ENCODE peak calls at places on chromosomes 13 and 19, in eight cellular contexts. Z is fibroblast of the aortic adventitia; G is aorta; F is T follicular helper cell; Q is activated naive CD4-positive, alpha-beta T cell; U is left cardiac atrium; D is stimulated activated CD8-positive, alpha-beta memory T cell treated with anti-CD3 and anti-CD28 coated beads, Interleukin-4, amount 100 ng/mL, for 24 hours; A is NCI-H1436 treated with DMSO at 0.1 percent for 48 hours. C is an unnamed sample.

GRCh38 chr13:110126391-110126961 is 180.5 kb downstream of the COL4A1 start:
- DNase-seq in Z (peak; percentile 96), G (peak; percentile 74), F (no peak), Q (no peak), U (peak; percentile 71), D (no peak), A (peak; percentile 5), C (peak; percentile 96)

GRCh38 chr19:41994521-41994971 is 516 bp upstream of the ATP1A3 start:
- DNase-seq in Z (no peak), G (no peak), F (no peak), Q (no peak), U (no peak), D (peak; percentile 10), A (no peak), C (no peak)

GRCh38 chr13:49935171-49936084 is 712 bp downstream of the SPRYD7 start:
- DNase-seq in Z (peak; percentile 56), G (no peak), F (peak; percentile 3), Q (peak; percentile 19), U (peak; percentile 51), D (peak; percentile 20), A (no peak), C (peak; percentile 84)

GRCh38 chr19:4690362-4690761 is 20.2 kb upstream of the MYDGF start:
- DNase-seq in Z (no peak), G (no peak), F (no peak), Q (no peak), U (no peak), D (no peak), A (no peak), C (no peak)

GRCh38 chr13:20991741-20992520 is 69.5 kb downstream of the LATS2 start:
- DNase-seq in Z (no peak), G (no peak), F (no peak), Q (no peak), U (no peak), D (no peak), A (no peak), C (no peak)

GRCh38 chr19:54436031-54436523 is 12.9 kb upstream of the LENG8 start:
- DNase-seq in Z (no peak), G (peak; percentile 35), F (no peak), Q (no peak), U (no peak), D (no peak), A (no peak), C (no peak)

GRCh38 chr13:21812192-21812626 is 141.3 kb downstream of the FGF9 start:
- DNase-seq in Z (no peak), G (no peak), F (no peak), Q (no peak), U (no peak), D (no peak), A (no peak), C (no peak)

GRCh38 chr13:68428292-68428691 is 1198.2 kb upstream of the PCDH9 start:
- DNase-seq in Z (no peak), G (no peak), F (no peak), Q (no peak), U (no peak), D (no peak), A (no peak), C (no peak)

GRCh38 chr19:7554990-7555864 is 19.7 kb downstream of the PNPLA6 start:
- DNase-seq in Z (no peak), G (peak; percentile 46), F (no peak), Q (no peak), U (no peak), D (no peak), A (no peak), C (peak; percentile 56)

GRCh38 chr19:16252459-16253205 is 54.9 kb downstream of the AP1M1 start:
- DNase-seq in Z (no peak), G (peak; percentile 85), F (no peak), Q (no peak), U (peak; percentile 44), D (no peak), A (no peak), C (no peak)

GRCh38 chr19:2469102-2469914 is 6.6 kb upstream of the GADD45B start:
- DNase-seq in Z (peak; percentile 66), G (peak; percentile 46), F (no peak), Q (no peak), U (peak; percentile 50), D (no peak), A (no peak), C (peak; percentile 83)

GRCh38 chr19:10533656-10534386 is 9.9 kb upstream of the ATG4D start:
- DNase-seq in Z (peak; percentile 96), G (no peak), F (no peak), Q (no peak), U (no peak), D (no peak), A (no peak), C (peak; percentile 79)

GRCh38 chr19:40982594-40983101 is 8.4 kb upstream of the CYP2B6 start:
- DNase-seq in Z (peak; percentile 41), G (no peak), F (no peak), Q (no peak), U (no peak), D (no peak), A (no peak), C (peak; percentile 55)

GRCh38 chr19:13153627-13154240 is 3.5 kb downstream of the IER2 start:
- DNase-seq in Z (peak; percentile 44), G (peak; percentile 71), F (no peak), Q (peak; percentile 44), U (peak; percentile 46), D (no peak), A (no peak), C (peak; percentile 74)

GRCh38 chr13:79593121-79593520 is 112.2 kb downstream of the NDFIP2 start:
- DNase-seq in Z (no peak), G (no peak), F (no peak), Q (no peak), U (no peak), D (no peak), A (no peak), C (no peak)

GRCh38 chr19:17490411-17490810 is 20.1 kb downstream of the SLC27A1 start:
- DNase-seq in Z (no peak), G (no peak), F (no peak), Q (peak; percentile 23), U (no peak), D (no peak), A (no peak), C (no peak)

GRCh38 chr19:13143135-13143534 is 7.0 kb downstream of the STX10 start:
- DNase-seq in Z (peak; percentile 84), G (no peak), F (no peak), Q (no peak), U (no peak), D (no peak), A (no peak), C (peak; percentile 73)

GRCh38 chr19:29855771-29856510 is 44.1 kb downstream of the CCNE1 start:
- DNase-seq in Z (no peak), G (no peak), F (no peak), Q (no peak), U (no peak), D (no peak), A (no peak), C (no peak)

GRCh38 chr13:35479223-35479536 is 2.7 kb upstream of the MAB21L1 start:
- DNase-seq in Z (no peak), G (no peak), F (no peak), Q (no peak), U (no peak), D (no peak), A (no peak), C (no peak)

GRCh38 chr13:72437458-72437857 is 290.0 kb downstream of the MZT1 start:
- DNase-seq in Z (peak; percentile 1), G (no peak), F (no peak), Q (no peak), U (no peak), D (no peak), A (no peak), C (no peak)

GRCh38 chr13:95624020-95624419 is 20.5 kb downstream of the DZIP1 start:
- DNase-seq in Z (peak; percentile 73), G (no peak), F (no peak), Q (no peak), U (no peak), D (no peak), A (no peak), C (peak; percentile 73)

GRCh38 chr13:105426454-105426853 is 1109.0 kb downstream of the EFNB2 start:
- DNase-seq in Z (no peak), G (no peak), F (no peak), Q (no peak), U (no peak), D (no peak), A (peak; percentile 59), C (no peak)

GRCh38 chr13:100269837-100270236 is 180.9 kb downstream of the PCCA start:
- DNase-seq in Z (peak; percentile 89), G (peak; percentile 87), F (no peak), Q (no peak), U (peak; percentile 84), D (no peak), A (no peak), C (peak; percentile 31)

GRCh38 chr19:33340991-33341390 is 32.5 kb upstream of the CEBPG start:
- DNase-seq in Z (no peak), G (no peak), F (no peak), Q (no peak), U (no peak), D (no peak), A (no peak), C (no peak)

GRCh38 chr19:11767633-11768133 is 883 bp downstream of the ZNF441 start:
- DNase-seq in Z (peak; percentile 38), G (peak; percentile 54), F (no peak), Q (no peak), U (peak; percentile 31), D (no peak), A (no peak), C (peak; percentile 76)

GRCh38 chr13:98994080-98994479 is 16.2 kb upstream of the DOCK9 start:
- DNase-seq in Z (no peak), G (no peak), F (no peak), Q (no peak), U (no peak), D (no peak), A (no peak), C (no peak)

GRCh38 chr13:20772401-20773131 is 1.2 kb downstream of the EEF1AKMT1 start:
- DNase-seq in Z (peak; percentile 27), G (no peak), F (no peak), Q (no peak), U (no peak), D (no peak), A (no peak), C (peak; percentile 50)

GRCh38 chr13:113427562-113428468 is 25.5 kb downstream of the ADPRHL1 start:
- DNase-seq in Z (peak; percentile 52), G (no peak), F (no peak), Q (no peak), U (no peak), D (no peak), A (no peak), C (peak; percentile 56)

GRCh38 chr19:49875801-49876421 is 1.2 kb downstream of the AKT1S1 start:
- DNase-seq in Z (peak; percentile 49), G (peak; percentile 83), F (peak; percentile 34), Q (peak; percentile 49), U (peak; percentile 74), D (peak; percentile 41), A (no peak), C (peak; percentile 68)

GRCh38 chr19:45800009-45800553 is 7.4 kb upstream of the DMWD start:
- DNase-seq in Z (peak; percentile 50), G (no peak), F (no peak), Q (no peak), U (no peak), D (no peak), A (no peak), C (peak; percentile 76)

C was measured in GM23248.